ENCODE peak calls at places on chromosomes 4 and X, in seven cellular contexts. One of them, this sample, is unnamed.

GRCh38 chr4:38667005-38667771 is 3.2 kb downstream of the KLF3 start:
- DNase-seq in tibial nerve: peak
- DNase-seq in Peyer's patch: peak
- DNase-seq in tibial artery: peak
- DNase-seq in coronary artery: peak
- DNase-seq in spleen: no peak
- DNase-seq in breast epithelium: no peak
- DNase-seq in this sample: peak

GRCh38 chrX:130746709-130747347 is 156.2 kb downstream of the ENOX2 start:
- DNase-seq in tibial nerve: no peak
- DNase-seq in Peyer's patch: no peak
- DNase-seq in tibial artery: no peak
- DNase-seq in coronary artery: no peak
- DNase-seq in spleen: no peak
- DNase-seq in breast epithelium: no peak
- DNase-seq in this sample: no peak

GRCh38 chr4:4981827-4982226 is 37.4 kb downstream of the CYTL1 start:
- DNase-seq in tibial nerve: no peak
- DNase-seq in Peyer's patch: no peak
- DNase-seq in tibial artery: no peak
- DNase-seq in coronary artery: no peak
- DNase-seq in spleen: no peak
- DNase-seq in breast epithelium: no peak
- DNase-seq in this sample: no peak

GRCh38 chrX:110280954-110281353 is 36.9 kb downstream of the AMMECR1 start:
- DNase-seq in tibial nerve: no peak
- DNase-seq in Peyer's patch: no peak
- DNase-seq in tibial artery: no peak
- DNase-seq in coronary artery: no peak
- DNase-seq in spleen: no peak
- DNase-seq in breast epithelium: no peak
- DNase-seq in this sample: no peak

GRCh38 chrX:12263211-12263610 is 124.9 kb downstream of the FRMPD4 start:
- DNase-seq in tibial nerve: no peak
- DNase-seq in Peyer's patch: no peak
- DNase-seq in tibial artery: no peak
- DNase-seq in coronary artery: no peak
- DNase-seq in spleen: no peak
- DNase-seq in breast epithelium: no peak
- DNase-seq in this sample: no peak

GRCh38 chrX:103586314-103586646 is 965 bp downstream of the TCEAL4 start:
- DNase-seq in tibial nerve: no peak
- DNase-seq in Peyer's patch: no peak
- DNase-seq in tibial artery: no peak
- DNase-seq in coronary artery: no peak
- DNase-seq in spleen: no peak
- DNase-seq in breast epithelium: no peak
- DNase-seq in this sample: no peak

GRCh38 chr4:79613269-79613995 is 205.4 kb upstream of the GK2 start:
- DNase-seq in tibial nerve: no peak
- DNase-seq in Peyer's patch: no peak
- DNase-seq in tibial artery: no peak
- DNase-seq in coronary artery: no peak
- DNase-seq in spleen: no peak
- DNase-seq in breast epithelium: no peak
- DNase-seq in this sample: no peak

GRCh38 chrX:55867254-55867653 is 149.7 kb downstream of the RRAGB start:
- DNase-seq in tibial nerve: no peak
- DNase-seq in Peyer's patch: no peak
- DNase-seq in tibial artery: no peak
- DNase-seq in coronary artery: no peak
- DNase-seq in spleen: no peak
- DNase-seq in breast epithelium: no peak
- DNase-seq in this sample: no peak

GRCh38 chr4:187354740-187355139 is 631.1 kb upstream of the FAT1 start:
- DNase-seq in tibial nerve: no peak
- DNase-seq in Peyer's patch: no peak
- DNase-seq in tibial artery: no peak
- DNase-seq in coronary artery: no peak
- DNase-seq in spleen: no peak
- DNase-seq in breast epithelium: peak
- DNase-seq in this sample: no peak

GRCh38 chr4:124334119-124334518 is 378.4 kb downstream of the ANKRD50 start:
- DNase-seq in tibial nerve: peak
- DNase-seq in Peyer's patch: no peak
- DNase-seq in tibial artery: no peak
- DNase-seq in coronary artery: no peak
- DNase-seq in spleen: no peak
- DNase-seq in breast epithelium: no peak
- DNase-seq in this sample: no peak
- TF ChIP-seq CTCF in tibial nerve: peak
- TF ChIP-seq CTCF in Peyer's patch: no peak
- TF ChIP-seq CTCF in tibial artery: peak
- TF ChIP-seq CTCF in coronary artery: peak
- TF ChIP-seq CTCF in spleen: no peak
- TF ChIP-seq CTCF in breast epithelium: no peak
- TF ChIP-seq CTCF in this sample: peak

DNA sequence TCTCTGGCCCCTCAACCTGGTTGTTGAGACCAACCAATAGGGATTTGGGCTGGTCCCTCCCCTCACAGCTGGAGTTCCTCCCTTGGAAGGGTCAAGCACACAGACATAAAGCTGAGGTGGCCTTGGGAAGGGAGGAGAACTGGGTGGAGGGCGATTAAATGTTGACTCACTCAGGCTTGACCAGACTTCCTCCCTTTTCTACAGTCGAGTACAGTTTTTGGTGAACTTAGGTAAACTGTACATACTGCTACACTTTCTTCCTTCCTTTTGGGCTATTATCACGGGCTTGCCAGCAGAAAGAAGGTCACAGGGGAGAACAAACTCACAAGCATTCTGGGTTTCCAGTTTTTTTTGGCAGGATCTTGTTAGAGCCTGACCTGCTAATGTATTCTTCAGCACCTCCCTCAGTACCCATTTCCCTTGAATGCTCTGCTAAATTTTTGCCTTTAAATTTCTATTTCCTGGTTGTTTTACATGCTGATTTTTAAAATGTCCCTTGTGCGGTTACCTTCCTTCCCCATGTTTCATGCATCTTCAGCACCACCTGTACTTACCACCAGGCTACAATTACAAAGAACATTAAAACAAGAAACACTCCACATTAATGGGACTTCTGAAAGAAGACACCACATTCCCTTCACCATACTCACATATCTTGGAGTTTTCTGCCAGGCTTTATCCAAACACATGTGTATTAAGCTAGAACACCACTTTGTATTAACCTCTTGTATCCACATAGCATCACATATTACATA is 135.3 kb upstream of the RASGEF1B start:
- DNase-seq in tibial nerve: no peak
- DNase-seq in Peyer's patch: peak
- DNase-seq in tibial artery: peak
- DNase-seq in coronary artery: no peak
- DNase-seq in spleen: no peak
- DNase-seq in breast epithelium: no peak
- DNase-seq in this sample: no peak
- H3K4me3 ChIP-seq in tibial nerve: no peak
- H3K4me3 ChIP-seq in Peyer's patch: no peak
- H3K4me3 ChIP-seq in tibial artery: no peak
- H3K4me3 ChIP-seq in coronary artery: no peak
- H3K4me3 ChIP-seq in spleen: no peak
- H3K4me3 ChIP-seq in breast epithelium: no peak
- H3K4me3 ChIP-seq in this sample: no peak

GRCh38 chr4:168739851-168740250 is 243.0 kb downstream of the PALLD start:
- DNase-seq in tibial nerve: no peak
- DNase-seq in Peyer's patch: no peak
- DNase-seq in tibial artery: no peak
- DNase-seq in coronary artery: no peak
- DNase-seq in spleen: no peak
- DNase-seq in breast epithelium: no peak
- DNase-seq in this sample: no peak

GRCh38 chr4:168737441-168738176 is 240.8 kb downstream of the PALLD start:
- DNase-seq in tibial nerve: no peak
- DNase-seq in Peyer's patch: no peak
- DNase-seq in tibial artery: no peak
- DNase-seq in coronary artery: no peak
- DNase-seq in spleen: no peak
- DNase-seq in breast epithelium: no peak
- DNase-seq in this sample: no peak

GRCh38 chr4:168735735-168736134 is 238.9 kb downstream of the PALLD start:
- DNase-seq in tibial nerve: no peak
- DNase-seq in Peyer's patch: no peak
- DNase-seq in tibial artery: no peak
- DNase-seq in coronary artery: no peak
- DNase-seq in spleen: no peak
- DNase-seq in breast epithelium: no peak
- DNase-seq in this sample: no peak

GRCh38 chr4:168734703-168735688 is 238.1 kb downstream of the PALLD start:
- DNase-seq in tibial nerve: no peak
- DNase-seq in Peyer's patch: no peak
- DNase-seq in tibial artery: no peak
- DNase-seq in coronary artery: no peak
- DNase-seq in spleen: no peak
- DNase-seq in breast epithelium: no peak
- DNase-seq in this sample: no peak

GRCh38 chr4:168736831-168737230 is 240.0 kb downstream of the PALLD start:
- DNase-seq in tibial nerve: no peak
- DNase-seq in Peyer's patch: no peak
- DNase-seq in tibial artery: no peak
- DNase-seq in coronary artery: no peak
- DNase-seq in spleen: no peak
- DNase-seq in breast epithelium: no peak
- DNase-seq in this sample: no peak
- TF ChIP-seq CTCF in tibial nerve: no peak
- TF ChIP-seq CTCF in Peyer's patch: no peak
- TF ChIP-seq CTCF in tibial artery: no peak
- TF ChIP-seq CTCF in coronary artery: no peak
- TF ChIP-seq CTCF in spleen: no peak
- TF ChIP-seq CTCF in breast epithelium: no peak
- TF ChIP-seq CTCF in this sample: no peak

GRCh38 chrX:105803891-105804290 is 18.4 kb upstream of the NRK start:
- DNase-seq in tibial nerve: no peak
- DNase-seq in Peyer's patch: no peak
- DNase-seq in tibial artery: no peak
- DNase-seq in coronary artery: no peak
- DNase-seq in spleen: no peak
- DNase-seq in breast epithelium: no peak
- DNase-seq in this sample: no peak
- H3K4me3 ChIP-seq in tibial nerve: no peak
- H3K4me3 ChIP-seq in Peyer's patch: no peak
- H3K4me3 ChIP-seq in tibial artery: no peak
- H3K4me3 ChIP-seq in coronary artery: no peak
- H3K4me3 ChIP-seq in spleen: no peak
- H3K4me3 ChIP-seq in breast epithelium: no peak
- H3K4me3 ChIP-seq in this sample: no peak

DNA sequence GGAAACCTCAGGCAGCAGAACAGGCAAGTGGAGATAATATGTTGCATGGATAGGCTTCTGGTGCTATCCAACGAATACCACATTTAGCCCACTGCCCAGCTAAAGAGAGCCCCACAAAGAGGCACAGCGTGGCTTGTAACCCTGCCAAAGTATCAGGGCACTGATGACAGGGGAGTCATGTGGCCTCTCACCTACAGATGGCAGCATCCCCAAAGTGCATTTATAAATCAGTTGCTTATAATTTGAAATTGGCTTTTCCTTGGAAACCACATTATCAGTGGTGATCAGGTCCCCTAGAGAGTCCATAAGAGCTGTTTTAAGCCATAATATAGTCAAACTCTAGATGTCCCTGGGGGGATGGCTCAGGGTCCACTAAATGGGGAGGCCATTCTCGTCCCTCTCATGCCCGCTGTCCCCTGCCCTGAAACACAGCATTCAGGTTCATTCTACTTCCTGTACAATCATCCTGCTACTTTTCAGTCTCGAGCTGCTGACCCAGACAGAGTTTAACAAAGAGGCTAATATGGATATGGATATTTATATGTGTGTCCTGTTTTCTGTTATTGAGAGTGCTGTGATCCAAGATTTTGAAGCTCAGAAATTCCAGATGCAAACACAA is 28.6 kb downstream of the SRPX start:
- DNase-seq in tibial nerve: peak
- DNase-seq in Peyer's patch: peak
- DNase-seq in tibial artery: no peak
- DNase-seq in coronary artery: no peak
- DNase-seq in spleen: no peak
- DNase-seq in breast epithelium: no peak
- DNase-seq in this sample: no peak
- TF ChIP-seq CTCF in tibial nerve: peak
- TF ChIP-seq CTCF in Peyer's patch: no peak
- TF ChIP-seq CTCF in tibial artery: no peak
- TF ChIP-seq CTCF in coronary artery: no peak
- TF ChIP-seq CTCF in spleen: peak
- TF ChIP-seq CTCF in breast epithelium: no peak
- TF ChIP-seq CTCF in this sample: peak

DNA sequence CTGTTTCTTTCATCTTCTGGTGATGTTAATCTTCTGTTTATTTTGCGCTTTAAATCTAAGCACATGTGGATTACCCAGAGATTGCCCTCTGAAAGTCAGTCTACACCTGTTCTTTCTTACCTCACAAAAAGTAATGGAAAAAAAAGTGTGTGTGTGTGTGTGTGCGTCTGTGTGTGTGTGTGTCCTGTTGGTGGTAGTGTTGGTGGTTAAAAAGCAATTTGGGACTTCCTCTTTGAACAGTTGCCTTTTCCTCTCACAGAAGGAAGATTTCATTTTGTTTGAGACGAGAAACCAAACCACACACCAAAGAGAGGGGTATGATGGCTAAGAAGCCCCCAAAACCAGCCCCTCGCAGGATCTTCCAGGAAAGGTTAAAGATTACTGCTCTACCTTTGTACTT is at the start of gene STAP1:
- DNase-seq in tibial nerve: no peak
- DNase-seq in Peyer's patch: peak
- DNase-seq in tibial artery: no peak
- DNase-seq in coronary artery: no peak
- DNase-seq in spleen: no peak
- DNase-seq in breast epithelium: no peak
- DNase-seq in this sample: no peak
- H3K4me3 ChIP-seq in tibial nerve: peak
- H3K4me3 ChIP-seq in Peyer's patch: peak
- H3K4me3 ChIP-seq in tibial artery: no peak
- H3K4me3 ChIP-seq in coronary artery: no peak
- H3K4me3 ChIP-seq in spleen: peak
- H3K4me3 ChIP-seq in breast epithelium: no peak
- H3K4me3 ChIP-seq in this sample: no peak

This sample was measured in RWPE2.